ENCODE peak calls at places on chromosome 14, in seven cellular contexts. X is activated T-helper 17 cell treated with anti-CD3 and anti-CD28 coated beads, Interleukin-2, amount 50 U/mL, for 72 hours; W is naive B cell; K is psoas muscle; L is thoracic aorta; Q is omental fat pad; B is left lung. Y is an unnamed sample.

GRCh38 chr14:93970967-93971634 is 5.3 kb downstream of the ASB2 start:
- ATAC-seq in X (peak; percentile 79), W (peak; percentile 22), K (no peak), L (no peak), Q (no peak), B (peak; percentile 37), Y (no peak)

GRCh38 chr14:61527325-61528100 is 167.8 kb upstream of the HIF1A start:
- ATAC-seq in X (peak; percentile 3), W (no peak), K (no peak), L (no peak), Q (peak; percentile 79), B (peak; percentile 20), Y (no peak)

GRCh38 chr14:105136401-105137322 is 31.9 kb downstream of the JAG2 start:
- ATAC-seq in X (no peak), W (no peak), K (no peak), L (no peak), Q (no peak), B (no peak), Y (no peak)

GRCh38 chr14:68333265-68333664 is 459.6 kb downstream of the ZFP36L1 start:
- ATAC-seq in X (no peak), W (peak; percentile 97), K (no peak), L (no peak), Q (no peak), B (peak; percentile 27), Y (no peak)

GRCh38 chr14:53325176-53325806 is 172.2 kb upstream of the DDHD1 start:
- ATAC-seq in X (no peak), W (no peak), K (no peak), L (no peak), Q (no peak), B (no peak), Y (no peak)

GRCh38 chr14:39181026-39181692 is 6.1 kb downstream of the PNN start:
- ATAC-seq in X (no peak), W (no peak), K (no peak), L (no peak), Q (no peak), B (no peak), Y (no peak)

GRCh38 chr14:49880267-49881064 is 12.4 kb upstream of the ARF6 start:
- ATAC-seq in X (peak; percentile 79), W (peak; percentile 71), K (peak; percentile 12), L (no peak), Q (no peak), B (peak; percentile 65), Y (no peak)

GRCh38 chr14:59200214-59200613 is 11.7 kb downstream of the DAAM1 start:
- ATAC-seq in X (no peak), W (no peak), K (no peak), L (no peak), Q (peak; percentile 21), B (no peak), Y (no peak)

GRCh38 chr14:35985504-35986218 is 159.5 kb downstream of the BRMS1L start:
- ATAC-seq in X (no peak), W (no peak), K (no peak), L (no peak), Q (no peak), B (no peak), Y (no peak)

GRCh38 chr14:74838141-74838540 is 37.8 kb downstream of the PROX2 start:
- ATAC-seq in X (peak; percentile 10), W (no peak), K (no peak), L (no peak), Q (peak; percentile 16), B (no peak), Y (no peak)

GRCh38 chr14:93092606-93093556 is 22.8 kb downstream of the ITPK1 start:
- ATAC-seq in X (no peak), W (no peak), K (peak; percentile 58), L (no peak), Q (peak; percentile 12), B (no peak), Y (no peak)

GRCh38 chr14:96843137-96843536 is 46.0 kb downstream of the VRK1 start:
- ATAC-seq in X (no peak), W (no peak), K (no peak), L (no peak), Q (no peak), B (no peak), Y (no peak)

GRCh38 chr14:99245541-99246511 is 26.2 kb downstream of the BCL11B start:
- ATAC-seq in X (no peak), W (no peak), K (no peak), L (no peak), Q (no peak), B (peak; percentile 12), Y (no peak)

Y was measured in gastroesophageal sphincter.